ENCODE peak calls at places on chromosomes 3 and 15, in four cellular contexts. U is HL-60, G is K562, B is GM12878. W is an unnamed sample.
A peak's percentile ranks its signal among the peaks of the same experiment; 100 is the strongest.

GRCh38 chr15:68614621-68615035 is 35.8 kb downstream of the CORO2B start:
- DNase-seq in U (no peak), G (no peak), B (no peak), W (no peak)

GRCh38 chr3:149657796-149658443 is at the start of gene WWTR1:
- DNase-seq in U (no peak), G (no peak), B (peak; percentile 54), W (peak; percentile 55)

GRCh38 chr15:80577552-80578205 is 117.4 kb upstream of the ABHD17C start:
- DNase-seq in U (no peak), G (no peak), B (no peak), W (no peak)

GRCh38 chr3:48607519-48607918 is 1.9 kb downstream of the UQCRC1 start:
- DNase-seq in U (no peak), G (no peak), B (no peak), W (no peak)

GRCh38 chr3:60841355-60841754 is 409.9 kb downstream of the FHIT start:
- DNase-seq in U (no peak), G (no peak), B (no peak), W (no peak)

GRCh38 chr3:105355355-105356063 is 11.2 kb upstream of the ALCAM start:
- DNase-seq in U (no peak), G (no peak), B (no peak), W (no peak)

GRCh38 chr3:71360170-71360569 is 223.4 kb downstream of the FOXP1 start:
- DNase-seq in U (no peak), G (no peak), B (no peak), W (no peak)

GRCh38 chr3:126438186-126438585 is 37.5 kb downstream of the ZXDC start:
- DNase-seq in U (no peak), G (no peak), B (no peak), W (no peak)

GRCh38 chr3:66405701-66406091 is 95.1 kb downstream of the LRIG1 start:
- DNase-seq in U (no peak), G (no peak), B (no peak), W (no peak)

GRCh38 chr15:39426552-39427532 is 154.0 kb upstream of the THBS1 start:
- DNase-seq in U (peak; percentile 91), G (peak; percentile 36), B (peak; percentile 69), W (peak; percentile 30)

GRCh38 chr3:58237940-58238681 is 519 bp downstream of the ABHD6 start:
- DNase-seq in U (peak; percentile 29), G (peak; percentile 56), B (no peak), W (no peak)

GRCh38 chr3:177333535-177334495 is 136.5 kb upstream of the TBL1XR1 start:
- DNase-seq in U (peak; percentile 54), G (no peak), B (no peak), W (no peak)

GRCh38 chr15:76161153-76162049 is 101.6 kb downstream of the TMEM266 start:
- DNase-seq in U (no peak), G (no peak), B (no peak), W (no peak)

GRCh38 chr3:32780735-32781210 is 37.0 kb upstream of the TRIM71 start:
- DNase-seq in U (no peak), G (peak; percentile 88), B (no peak), W (no peak)

GRCh38 chr3:182490601-182491485 is 302.5 kb upstream of the ATP11B start:
- DNase-seq in U (no peak), G (peak; percentile 47), B (no peak), W (no peak)

GRCh38 chr3:39808467-39809180 is 785 bp upstream of the MYRIP start:
- DNase-seq in U (no peak), G (peak; percentile 3), B (no peak), W (no peak)

GRCh38 chr3:198071602-198072285 is 111.7 kb downstream of the LMLN start:
- DNase-seq in U (no peak), G (peak; percentile 68), B (peak; percentile 9), W (no peak)

GRCh38 chr3:143507735-143508580 is 340.3 kb downstream of the SLC9A9 start:
- DNase-seq in U (no peak), G (no peak), B (no peak), W (no peak)
- TF ChIP-seq SPI1 in U (no peak), G (no peak), B (no peak), W (no peak)

DNA sequence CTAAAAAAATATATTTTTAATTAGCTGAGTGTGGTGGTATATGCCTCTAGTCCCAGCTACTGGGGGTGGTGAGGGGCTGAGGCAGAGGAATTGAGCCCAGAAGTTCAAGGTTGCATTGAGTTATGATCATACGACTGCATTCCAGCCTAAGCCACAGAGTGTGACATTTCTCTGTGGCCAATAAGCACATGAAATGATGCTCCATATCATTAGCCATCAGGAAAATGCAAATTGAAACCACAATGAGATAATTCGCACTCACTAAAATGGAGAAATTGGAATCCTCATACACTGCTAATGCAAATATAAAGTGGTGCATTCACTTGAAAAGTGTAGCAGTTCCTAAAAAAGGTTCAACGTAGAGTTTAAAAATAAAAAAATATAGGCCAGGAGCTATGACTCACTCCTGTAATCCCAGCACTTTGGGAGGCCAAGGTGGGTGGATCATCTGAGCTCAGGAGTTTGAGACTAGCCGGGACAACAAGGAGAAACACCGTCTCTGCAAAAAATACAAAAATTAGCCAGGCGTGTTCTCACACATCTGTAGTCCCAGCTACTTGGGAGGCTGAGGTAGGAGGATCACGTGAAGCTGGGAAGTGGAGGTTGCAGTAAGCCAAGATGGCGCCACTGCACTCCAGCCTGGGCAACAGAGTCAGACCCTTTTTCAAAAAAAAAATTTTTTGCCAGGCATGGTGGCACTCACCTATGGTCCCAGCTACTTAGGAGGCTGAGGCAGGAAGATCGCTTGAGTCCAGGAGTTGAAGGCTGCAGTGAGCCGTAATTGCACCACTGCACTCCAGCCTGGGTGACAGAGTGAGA is 35.2 kb downstream of the IFT122 start:
- DNase-seq in U (no peak), G (no peak), B (no peak), W (no peak)
- TF ChIP-seq SPI1 in U (no peak), G (no peak), B (no peak), W (no peak)

GRCh38 chr3:171616798-171617197 is 156.6 kb upstream of the TNIK start:
- DNase-seq in U (no peak), G (no peak), B (no peak), W (no peak)

GRCh38 chr3:171615742-171616141 is 155.5 kb upstream of the TNIK start:
- DNase-seq in U (no peak), G (no peak), B (no peak), W (no peak)

GRCh38 chr3:171615281-171615680 is 155.1 kb upstream of the TNIK start:
- DNase-seq in U (no peak), G (no peak), B (no peak), W (no peak)

DNA sequence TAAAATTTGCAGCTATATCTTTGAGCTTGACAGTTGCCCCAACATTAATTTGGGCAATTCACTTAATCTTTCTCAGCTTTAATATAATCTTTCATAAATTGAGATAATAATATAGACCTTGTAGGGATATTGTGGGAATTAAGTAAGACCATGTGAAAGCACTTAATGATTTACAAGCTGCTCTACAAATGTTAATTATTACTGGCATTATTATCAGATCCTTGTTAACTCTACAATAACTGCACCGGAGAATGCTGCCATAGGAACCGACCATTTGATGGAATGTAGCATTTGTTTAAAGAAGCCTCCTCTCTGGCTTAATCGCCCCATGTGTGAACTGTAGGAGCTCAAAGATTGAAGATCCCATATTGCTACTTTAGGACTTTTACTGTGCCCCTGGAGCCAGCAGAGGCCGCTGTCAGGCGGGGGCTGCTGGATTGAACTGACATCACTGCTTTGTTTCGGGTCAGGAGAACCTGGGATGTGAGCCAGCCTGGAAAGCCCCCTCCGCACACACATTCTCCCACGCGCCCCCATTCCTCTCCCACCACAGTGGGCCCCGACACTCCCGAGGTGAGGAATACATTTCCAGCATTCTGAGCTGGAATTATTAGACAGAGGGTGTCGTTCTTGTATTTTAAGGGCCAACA is 154.2 kb upstream of the TNIK start:
- DNase-seq in U (no peak), G (peak; percentile 53), B (no peak), W (peak; percentile 6)
- TF ChIP-seq SPI1 in U (no peak), G (no peak), B (no peak), W (no peak)

GRCh38 chr3:55616803-55617202 is 129.7 kb upstream of the WNT5A start:
- DNase-seq in U (no peak), G (no peak), B (no peak), W (no peak)

GRCh38 chr3:55615039-55615693 is 128.1 kb upstream of the WNT5A start:
- DNase-seq in U (no peak), G (no peak), B (no peak), W (no peak)

GRCh38 chr3:55617385-55617784 is 130.3 kb upstream of the WNT5A start:
- DNase-seq in U (no peak), G (no peak), B (no peak), W (no peak)

GRCh38 chr3:55619186-55619808 is 132.2 kb upstream of the WNT5A start:
- DNase-seq in U (no peak), G (no peak), B (no peak), W (no peak)

DNA sequence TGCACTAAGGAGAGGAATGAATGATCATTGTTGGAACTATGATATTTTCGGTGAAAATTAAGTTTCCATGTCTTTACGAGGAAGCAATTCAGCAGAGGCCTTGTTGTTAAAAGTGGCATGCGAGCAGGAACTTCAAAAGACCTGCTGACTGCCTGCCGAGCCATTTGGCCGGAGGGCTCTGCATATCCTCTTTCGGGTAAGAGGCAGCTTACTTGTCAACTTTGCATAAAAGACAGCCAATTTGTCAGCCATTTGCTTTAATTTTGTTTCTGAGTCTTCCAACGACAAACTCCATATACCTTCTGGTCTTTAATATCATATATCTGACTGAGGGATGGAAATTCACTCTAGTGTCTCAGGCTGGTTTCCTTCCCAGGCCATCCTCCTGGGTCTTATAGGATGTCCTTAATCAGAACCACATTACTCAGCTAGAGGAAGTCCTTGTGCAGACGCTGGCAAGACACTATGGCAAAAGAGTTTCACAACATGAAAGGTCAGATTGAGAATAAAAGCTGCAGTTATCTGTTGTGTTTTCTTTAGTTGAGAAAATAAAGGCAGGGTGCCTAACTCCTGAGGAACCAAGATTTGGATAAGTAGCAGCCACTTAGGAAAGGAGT is 128.7 kb upstream of the WNT5A start:
- DNase-seq in U (no peak), G (no peak), B (no peak), W (no peak)
- TF ChIP-seq SPI1 in U (no peak), G (no peak), B (no peak), W (no peak)

GRCh38 chr15:74265046-74265639 is 29.0 kb downstream of the CCDC33 start:
- DNase-seq in U (no peak), G (peak; percentile 61), B (no peak), W (no peak)
- TF ChIP-seq SPI1 in U (no peak), G (no peak), B (no peak), W (no peak)

DNA sequence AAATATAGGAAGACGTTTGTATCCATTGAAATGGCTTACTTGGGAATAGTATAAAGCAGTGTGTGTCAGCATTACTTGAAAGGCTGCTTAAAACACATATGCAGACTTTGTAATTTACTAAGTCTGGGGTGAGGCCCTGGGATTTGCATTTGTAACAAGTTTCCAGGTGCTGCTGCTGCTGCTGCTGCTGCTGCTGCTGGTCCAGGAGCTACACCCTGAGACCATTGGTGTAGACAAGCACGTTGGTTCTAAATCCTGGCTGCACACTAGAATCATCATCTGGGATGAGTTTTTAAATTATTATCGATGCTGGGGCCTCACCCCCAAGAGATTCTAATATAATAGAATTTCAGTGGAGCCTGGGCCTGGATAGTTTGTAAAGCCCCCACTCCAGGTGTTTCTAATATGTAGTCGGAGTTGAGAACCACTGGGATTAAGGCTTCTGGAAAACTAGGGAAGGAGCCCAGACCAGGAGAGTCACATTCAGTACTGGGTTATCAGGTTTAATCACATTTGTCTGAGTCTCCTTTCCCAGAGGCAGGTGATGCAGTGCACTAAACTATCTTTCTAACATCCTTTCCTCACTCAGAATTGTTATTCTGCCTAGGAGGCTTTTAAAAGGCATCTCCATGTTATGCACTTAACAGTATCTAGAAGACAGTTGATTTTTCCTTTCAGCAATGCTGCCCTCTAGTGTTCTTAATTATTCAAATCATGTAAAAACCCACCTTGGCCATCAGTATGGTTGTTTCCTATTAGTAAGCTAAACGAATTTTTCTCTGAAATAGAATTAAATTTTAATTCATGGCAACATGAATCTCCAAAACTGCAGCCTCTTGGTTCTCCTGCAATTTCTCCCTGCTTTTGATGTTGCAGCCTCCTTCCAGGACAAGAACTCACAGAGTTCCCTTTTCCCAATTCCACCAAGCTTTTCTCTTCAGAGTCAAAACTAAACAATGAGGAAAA is 45.4 kb downstream of the SSR3 start:
- DNase-seq in U (no peak), G (peak; percentile 57), B (no peak), W (peak; percentile 12)
- TF ChIP-seq SPI1 in U (no peak), G (no peak), B (no peak), W (no peak)

W was measured in GM12891.